ENCODE peak calls at places on chromosomes 1 and 21, in six cellular contexts. W, S, V, B, R and A are unnamed samples.

GRCh38 chr1:20430355-20431290 is 55.4 kb downstream of the CAMK2N1 start:
- DNase-seq in W (peak; percentile 58), S (no peak), V (peak; percentile 63), B (no peak), R (peak; percentile 42), A (no peak)

GRCh38 chr1:29550119-29550841 is 314.0 kb downstream of the PTPRU start:
- DNase-seq in W (no peak), S (no peak), V (no peak), B (no peak), R (no peak), A (no peak)

GRCh38 chr1:106956721-106957120 is 99.8 kb upstream of the PRMT6 start:
- DNase-seq in W (no peak), S (peak; percentile 41), V (no peak), B (no peak), R (no peak), A (no peak)

GRCh38 chr1:234885601-234886000 is 243.0 kb downstream of the TOMM20 start:
- DNase-seq in W (no peak), S (no peak), V (no peak), B (no peak), R (no peak), A (no peak)

GRCh38 chr1:36322085-36322785 is 1.2 kb downstream of the EVA1B start:
- DNase-seq in W (no peak), S (no peak), V (no peak), B (no peak), R (peak; percentile 51), A (no peak)

GRCh38 chr1:153565529-153566374 is at the start of gene S100A2:
- DNase-seq in W (peak; percentile 52), S (peak; percentile 94), V (peak; percentile 84), B (no peak), R (peak; percentile 94), A (no peak)

GRCh38 chr1:230548357-230548756 is 93.9 kb upstream of the COG2 start:
- DNase-seq in W (no peak), S (no peak), V (no peak), B (no peak), R (no peak), A (no peak)

GRCh38 chr1:57826535-57826934 is 402.7 kb upstream of the DAB1 start:
- DNase-seq in W (no peak), S (no peak), V (no peak), B (no peak), R (no peak), A (no peak)

GRCh38 chr1:179807691-179808485 is 64.8 kb downstream of the FAM163A start:
- DNase-seq in W (no peak), S (no peak), V (no peak), B (no peak), R (peak; percentile 88), A (no peak)

GRCh38 chr1:208029381-208030319 is 118.7 kb upstream of the CD34 start:
- DNase-seq in W (no peak), S (peak; percentile 72), V (no peak), B (no peak), R (peak; percentile 70), A (no peak)

GRCh38 chr1:53073287-53073686 is 11.3 kb downstream of the PODN start:
- DNase-seq in W (no peak), S (no peak), V (no peak), B (no peak), R (no peak), A (no peak)

GRCh38 chr1:159953866-159954515 is at the start of gene SLAMF9:
- DNase-seq in W (no peak), S (no peak), V (no peak), B (no peak), R (peak; percentile 50), A (no peak)

GRCh38 chr1:47189844-47190562 is at the start of gene PDZK1IP1:
- DNase-seq in W (no peak), S (peak; percentile 24), V (peak; percentile 88), B (no peak), R (peak; percentile 73), A (peak; percentile 58)

GRCh38 chr21:45900034-45900868 is 81.3 kb upstream of the COL6A1 start:
- DNase-seq in W (no peak), S (no peak), V (no peak), B (no peak), R (no peak), A (no peak)

GRCh38 chr1:205259361-205259832 is 31.7 kb downstream of the TMCC2 start:
- DNase-seq in W (no peak), S (no peak), V (no peak), B (no peak), R (peak; percentile 9), A (no peak)

GRCh38 chr1:165494949-165495810 is 48.6 kb upstream of the LRRC52 start:
- DNase-seq in W (no peak), S (no peak), V (no peak), B (no peak), R (no peak), A (no peak)

GRCh38 chr1:245007686-245008085 is 143.3 kb upstream of the HNRNPU start:
- DNase-seq in W (no peak), S (no peak), V (no peak), B (no peak), R (no peak), A (no peak)

GRCh38 chr1:169271094-169271493 is 96.5 kb downstream of the NME7 start:
- DNase-seq in W (peak; percentile 17), S (no peak), V (no peak), B (no peak), R (no peak), A (no peak)

GRCh38 chr21:34989337-34990151 is 59.6 kb downstream of the RUNX1 start:
- DNase-seq in W (no peak), S (no peak), V (no peak), B (no peak), R (no peak), A (no peak)

GRCh38 chr21:45634511-45635183 is 8.9 kb upstream of the PCBP3 start:
- DNase-seq in W (no peak), S (no peak), V (no peak), B (no peak), R (no peak), A (no peak)

GRCh38 chr1:226938903-226939438 is 1.1 kb upstream of the COQ8A start:
- DNase-seq in W (no peak), S (peak; percentile 26), V (no peak), B (no peak), R (no peak), A (no peak)

GRCh38 chr21:28261291-28261690 is 731.4 kb downstream of the LTN1 start:
- DNase-seq in W (no peak), S (no peak), V (no peak), B (no peak), R (no peak), A (no peak)

GRCh38 chr1:179938752-179939151 is 15.9 kb upstream of the CEP350 start:
- DNase-seq in W (no peak), S (peak; percentile 23), V (no peak), B (no peak), R (no peak), A (no peak)

GRCh38 chr1:226711976-226712778 is 26.9 kb downstream of the ITPKB start:
- DNase-seq in W (no peak), S (no peak), V (peak; percentile 75), B (peak; percentile 33), R (no peak), A (no peak)